ENCODE peak calls at places on chromosomes 4 and X, in four cellular contexts. P is K562, B is GM12878, G is HepG2. I is an unnamed sample. For H3K79me2, the result is how much of the 10 kb centered on the place peaks cover.

GRCh38 chr4:16102356-16102755 is 18.5 kb upstream of the PROM1 start:
- DNase-seq in P (no peak), B (no peak), G (no peak), I (no peak)

GRCh38 chr4:95318044-95318443 is 230.7 kb downstream of the UNC5C start:
- DNase-seq in P (no peak), B (no peak), G (no peak), I (no peak)

GRCh38 chr4:2789801-2790582 is 2.9 kb upstream of the SH3BP2 start:
- DNase-seq in P (no peak), B (no peak), G (no peak), I (no peak)

GRCh38 chr4:189613202-189613601 is 327.5 kb upstream of the FRG1 start:
- DNase-seq in P (no peak), B (no peak), G (no peak), I (no peak)

GRCh38 chr4:75545526-75545925 is 10.3 kb upstream of the ODAPH start:
- DNase-seq in P (no peak), B (no peak), G (no peak), I (no peak)

GRCh38 chr4:132992686-132993085 is 156.4 kb upstream of the PCDH10 start:
- DNase-seq in P (no peak), B (no peak), G (no peak), I (no peak)

GRCh38 chrX:78321809-78322208 is 5.6 kb downstream of the CYSLTR1 start:
- DNase-seq in P (no peak), B (no peak), G (no peak), I (no peak)

GRCh38 chrX:15947648-15948317 is 93.2 kb upstream of the AP1S2 start:
- DNase-seq in P (peak), B (no peak), G (no peak), I (peak)

GRCh38 chrX:119605398-119605738 is 856 bp downstream of the NKRF start:
- DNase-seq in P (no peak), B (no peak), G (peak), I (peak)

GRCh38 chrX:39603291-39603690 is 494.5 kb downstream of the BCOR start:
- DNase-seq in P (no peak), B (no peak), G (no peak), I (no peak)

GRCh38 chr4:129095811-129096454 is at the start of gene C4orf33:
- DNase-seq in P (peak), B (peak), G (peak), I (peak)

GRCh38 chr4:20603671-20604313 is 96.5 kb upstream of the PACRGL start:
- DNase-seq in P (no peak), B (no peak), G (no peak), I (no peak)

DNA sequence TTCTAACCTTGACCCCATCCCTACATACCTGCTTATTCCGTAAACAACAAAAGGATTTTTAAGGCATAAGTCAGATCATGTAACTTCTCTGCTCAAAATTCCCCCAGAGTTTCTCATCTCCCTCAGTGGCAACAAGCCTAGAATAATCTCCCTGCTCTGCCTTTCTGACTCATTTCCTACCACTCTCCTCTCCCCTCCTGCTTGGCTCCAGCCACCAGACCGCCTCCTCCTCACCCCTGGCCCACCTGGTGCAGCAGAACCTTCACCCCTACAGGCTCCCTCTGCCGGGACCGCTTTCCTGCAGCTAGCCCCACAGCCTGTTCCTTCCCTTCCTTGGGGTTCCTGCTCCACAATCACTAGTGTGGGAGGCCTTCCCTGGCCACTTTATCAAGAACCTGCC is 32.1 kb downstream of the TSPAN5 start:
- DNase-seq in P (no peak), B (no peak), G (no peak), I (no peak)
- H3K79me2 ChIP-seq in P (under half), B (under half), G (under half), I (half or more)

GRCh38 chrX:13658602-13659001 is 5.7 kb downstream of the TCEANC start:
- DNase-seq in P (peak), B (no peak), G (peak), I (peak)
- TF ChIP-seq JUNB in P (no peak), B (no peak), G (no peak), I (no peak)

DNA sequence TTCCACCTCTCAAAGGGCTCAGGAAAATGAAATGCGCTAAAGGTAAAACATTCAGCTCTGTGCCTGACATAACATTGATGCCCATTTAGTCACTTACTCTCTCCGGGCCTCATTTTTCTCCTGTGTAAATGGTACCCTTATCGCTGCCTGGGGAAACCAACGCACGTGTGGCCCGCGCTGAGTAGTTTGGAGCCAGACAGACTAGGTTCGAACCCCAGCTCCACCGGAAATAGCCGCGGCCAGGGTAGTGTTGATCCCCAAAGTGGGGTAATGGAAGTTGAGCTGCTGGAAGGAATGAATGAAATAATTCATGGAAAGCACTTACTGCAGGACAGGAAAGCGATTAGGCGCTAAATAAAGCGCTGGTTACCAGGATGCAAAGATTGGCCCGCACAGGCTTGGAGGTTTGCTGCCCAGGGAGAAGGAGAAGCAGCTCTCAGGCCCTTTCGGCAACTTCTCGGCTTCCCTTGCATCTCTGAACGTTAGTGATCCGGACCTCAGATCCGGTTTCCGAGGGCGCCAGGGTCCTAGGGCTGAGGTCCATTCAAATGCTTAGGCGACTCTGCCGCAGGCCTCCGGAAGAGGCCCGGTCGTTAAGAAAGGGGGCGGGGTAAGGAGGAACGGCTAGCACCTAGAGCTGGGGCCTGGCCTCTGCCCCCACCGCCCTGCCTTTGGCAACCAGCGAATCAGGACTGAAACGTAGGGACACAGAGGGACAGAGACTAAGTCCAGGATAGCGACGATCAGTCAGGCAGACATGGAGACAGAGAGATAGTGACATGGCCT is 13.3 kb downstream of the NKX3-2 start:
- DNase-seq in P (peak), B (no peak), G (no peak), I (peak)
- TF ChIP-seq EZH2 in P (no peak), B (no peak), G (no peak), I (peak)

DNA sequence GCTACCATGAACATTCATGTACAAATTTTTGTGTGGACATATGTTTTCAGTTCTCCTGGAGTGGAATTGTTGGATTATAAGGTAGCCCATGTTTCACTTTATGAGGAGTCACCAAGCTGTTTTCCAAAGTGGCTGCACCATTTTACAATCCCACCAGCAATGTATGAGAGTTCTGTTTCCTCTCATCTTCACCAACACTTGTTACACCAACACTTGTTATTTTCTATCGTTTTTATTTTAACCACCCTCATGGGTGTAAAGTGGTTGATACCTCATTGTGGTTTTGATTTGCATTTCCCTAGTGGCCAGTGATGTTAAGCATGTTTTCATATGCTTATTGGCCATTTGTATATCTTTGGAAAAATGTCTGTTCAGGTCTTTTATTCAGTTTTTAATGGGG is 4.1 kb downstream of the EXOC1 start:
- DNase-seq in P (no peak), B (no peak), G (no peak), I (no peak)
- H3K79me2 ChIP-seq in P (under half), B (under half), G (under half), I (under half)

GRCh38 chr4:155005395-155006087 is 202.9 kb upstream of the NPY2R start:
- DNase-seq in P (no peak), B (no peak), G (no peak), I (no peak)
- TF ChIP-seq JUNB in P (no peak), B (no peak), G (no peak), I (no peak)

GRCh38 chrX:23332888-23333821 is 1.5 kb upstream of the PTCHD1 start:
- DNase-seq in P (no peak), B (no peak), G (no peak), I (peak)
- TF ChIP-seq EZH2 in P (no peak), B (no peak), G (no peak), I (no peak)

GRCh38 chrX:134985479-134985878 is 5.3 kb upstream of the SMIM10 start:
- DNase-seq in P (no peak), B (no peak), G (no peak), I (no peak)
- H3K79me2 ChIP-seq in P (under half), B (under half), G (under half), I (under half)

GRCh38 chr4:54998991-54999390 is 126.4 kb downstream of the KDR start:
- DNase-seq in P (no peak), B (no peak), G (no peak), I (peak)
- TF ChIP-seq JUNB in P (no peak), B (no peak), G (no peak), I (no peak)

GRCh38 chr4:142532054-142532453 is 314.0 kb downstream of the INPP4B start:
- DNase-seq in P (no peak), B (no peak), G (no peak), I (peak)

GRCh38 chr4:142528433-142528832 is 317.7 kb downstream of the INPP4B start:
- DNase-seq in P (no peak), B (no peak), G (no peak), I (no peak)

GRCh38 chr4:142534994-142535393 is 311.1 kb downstream of the INPP4B start:
- DNase-seq in P (no peak), B (no peak), G (no peak), I (no peak)

GRCh38 chr4:142530724-142531123 is 315.4 kb downstream of the INPP4B start:
- DNase-seq in P (no peak), B (no peak), G (no peak), I (peak)
- TF ChIP-seq EZH2 in P (no peak), B (no peak), G (no peak), I (no peak)

I was measured in GM23338.